ENCODE peak calls at places on chromosomes 2 and 18, in six cellular contexts. One of them, this sample, is unnamed.
A peak's percentile ranks its signal among the peaks of the same experiment; 100 is the strongest.

GRCh38 chr2:199985625-199986207 is 30.3 kb downstream of the MAIP1 start:
- DNase-seq in mesothelial cell of epicardium: no peak
- DNase-seq in choroid plexus epithelial cell: peak; percentile 90
- DNase-seq in pancreas: peak; percentile 64
- DNase-seq in AG10803: peak; percentile 72
- DNase-seq in mucosa of descending colon: peak; percentile 56
- DNase-seq in this sample: peak; percentile 61

GRCh38 chr18:35982404-35983114 is 10.1 kb downstream of the RMP24 start:
- DNase-seq in mesothelial cell of epicardium: no peak
- DNase-seq in choroid plexus epithelial cell: peak; percentile 28
- DNase-seq in pancreas: no peak
- DNase-seq in AG10803: peak; percentile 82
- DNase-seq in mucosa of descending colon: no peak
- DNase-seq in this sample: no peak

GRCh38 chr2:61620244-61621159 is 82.3 kb upstream of the XPO1 start:
- DNase-seq in mesothelial cell of epicardium: no peak
- DNase-seq in choroid plexus epithelial cell: peak; percentile 87
- DNase-seq in pancreas: no peak
- DNase-seq in AG10803: peak; percentile 66
- DNase-seq in mucosa of descending colon: no peak
- DNase-seq in this sample: no peak

GRCh38 chr2:55010915-55011314 is 39.3 kb downstream of the RTN4 start:
- DNase-seq in mesothelial cell of epicardium: no peak
- DNase-seq in choroid plexus epithelial cell: peak; percentile 47
- DNase-seq in pancreas: peak; percentile 51
- DNase-seq in AG10803: peak; percentile 51
- DNase-seq in mucosa of descending colon: peak; percentile 29
- DNase-seq in this sample: no peak

GRCh38 chr2:31132786-31133185 is 5.5 kb downstream of the GALNT14 start:
- DNase-seq in mesothelial cell of epicardium: no peak
- DNase-seq in choroid plexus epithelial cell: no peak
- DNase-seq in pancreas: no peak
- DNase-seq in AG10803: no peak
- DNase-seq in mucosa of descending colon: no peak
- DNase-seq in this sample: no peak

GRCh38 chr2:100104718-100105677 is 37.4 kb downstream of the AFF3 start:
- DNase-seq in mesothelial cell of epicardium: peak; percentile 45
- DNase-seq in choroid plexus epithelial cell: no peak
- DNase-seq in pancreas: no peak
- DNase-seq in AG10803: peak; percentile 8
- DNase-seq in mucosa of descending colon: peak; percentile 30
- DNase-seq in this sample: peak; percentile 43

GRCh38 chr2:60884795-60885194 is 3.4 kb downstream of the REL start:
- DNase-seq in mesothelial cell of epicardium: no peak
- DNase-seq in choroid plexus epithelial cell: peak; percentile 26
- DNase-seq in pancreas: no peak
- DNase-seq in AG10803: peak; percentile 3
- DNase-seq in mucosa of descending colon: no peak
- DNase-seq in this sample: no peak

GRCh38 chr18:32669549-32670165 is 103.2 kb downstream of the KLHL14 start:
- DNase-seq in mesothelial cell of epicardium: no peak
- DNase-seq in choroid plexus epithelial cell: no peak
- DNase-seq in pancreas: no peak
- DNase-seq in AG10803: no peak
- DNase-seq in mucosa of descending colon: no peak
- DNase-seq in this sample: no peak

GRCh38 chr2:229519655-229520054 is 194.7 kb downstream of the DNER start:
- DNase-seq in mesothelial cell of epicardium: no peak
- DNase-seq in choroid plexus epithelial cell: peak; percentile 46
- DNase-seq in pancreas: no peak
- DNase-seq in AG10803: no peak
- DNase-seq in mucosa of descending colon: no peak
- DNase-seq in this sample: no peak

GRCh38 chr2:71894266-71894665 is 253.4 kb downstream of the CYP26B1 start:
- DNase-seq in mesothelial cell of epicardium: no peak
- DNase-seq in choroid plexus epithelial cell: no peak
- DNase-seq in pancreas: no peak
- DNase-seq in AG10803: no peak
- DNase-seq in mucosa of descending colon: no peak
- DNase-seq in this sample: no peak

GRCh38 chr2:65432227-65433190 is at the start of gene SPRED2:
- DNase-seq in mesothelial cell of epicardium: peak; percentile 82
- DNase-seq in choroid plexus epithelial cell: peak; percentile 98
- DNase-seq in pancreas: peak; percentile 93
- DNase-seq in AG10803: peak; percentile 98
- DNase-seq in mucosa of descending colon: peak; percentile 91
- DNase-seq in this sample: peak; percentile 82

GRCh38 chr2:65231892-65232477 is 4.4 kb downstream of the ACTR2 start:
- DNase-seq in mesothelial cell of epicardium: no peak
- DNase-seq in choroid plexus epithelial cell: peak; percentile 77
- DNase-seq in pancreas: no peak
- DNase-seq in AG10803: peak; percentile 81
- DNase-seq in mucosa of descending colon: no peak
- DNase-seq in this sample: no peak

GRCh38 chr2:85792783-85793441 is 39.1 kb downstream of the ATOH8 start:
- DNase-seq in mesothelial cell of epicardium: no peak
- DNase-seq in choroid plexus epithelial cell: peak; percentile 90
- DNase-seq in pancreas: no peak
- DNase-seq in AG10803: peak; percentile 81
- DNase-seq in mucosa of descending colon: no peak
- DNase-seq in this sample: no peak

DNA sequence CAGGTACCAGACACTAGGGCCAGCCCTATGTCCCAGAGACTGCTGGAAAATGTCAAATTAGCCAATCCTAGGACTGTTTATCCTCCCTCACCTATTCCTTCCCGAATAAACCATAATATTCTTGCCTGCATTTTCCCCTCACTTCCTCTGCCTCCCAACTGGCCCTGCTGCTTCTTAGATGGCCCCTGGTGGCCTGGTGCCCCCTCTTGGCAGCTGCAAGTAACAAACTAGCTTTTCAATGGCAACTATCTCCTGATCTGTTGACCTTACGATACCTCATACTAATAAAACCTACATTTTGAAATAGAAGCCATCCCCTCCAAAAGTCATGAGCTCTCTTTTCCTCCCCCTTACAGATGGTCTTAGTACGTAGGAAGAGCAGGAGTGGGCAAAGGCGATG is 132.0 kb downstream of the ALPK2 start:
- DNase-seq in mesothelial cell of epicardium: no peak
- DNase-seq in choroid plexus epithelial cell: no peak
- DNase-seq in pancreas: no peak
- DNase-seq in AG10803: no peak
- DNase-seq in mucosa of descending colon: no peak
- DNase-seq in this sample: no peak
- TF ChIP-seq CTCF in mesothelial cell of epicardium: no peak
- TF ChIP-seq CTCF in choroid plexus epithelial cell: peak; percentile 37
- TF ChIP-seq CTCF in pancreas: no peak
- TF ChIP-seq CTCF in AG10803: no peak
- TF ChIP-seq CTCF in mucosa of descending colon: no peak
- TF ChIP-seq CTCF in this sample: peak; percentile 47

GRCh38 chr2:88191722-88192042 is 21.5 kb downstream of the THNSL2 start:
- DNase-seq in mesothelial cell of epicardium: no peak
- DNase-seq in choroid plexus epithelial cell: no peak
- DNase-seq in pancreas: no peak
- DNase-seq in AG10803: no peak
- DNase-seq in mucosa of descending colon: no peak
- DNase-seq in this sample: no peak
- TF ChIP-seq CTCF in mesothelial cell of epicardium: no peak
- TF ChIP-seq CTCF in choroid plexus epithelial cell: no peak
- TF ChIP-seq CTCF in pancreas: no peak
- TF ChIP-seq CTCF in AG10803: no peak
- TF ChIP-seq CTCF in mucosa of descending colon: no peak
- TF ChIP-seq CTCF in this sample: peak; percentile 34

GRCh38 chr2:7032371-7032770 is 115.2 kb downstream of the RNF144A start:
- DNase-seq in mesothelial cell of epicardium: no peak
- DNase-seq in choroid plexus epithelial cell: no peak
- DNase-seq in pancreas: no peak
- DNase-seq in AG10803: no peak
- DNase-seq in mucosa of descending colon: no peak
- DNase-seq in this sample: no peak

GRCh38 chr2:7035884-7036283 is 118.7 kb downstream of the RNF144A start:
- DNase-seq in mesothelial cell of epicardium: no peak
- DNase-seq in choroid plexus epithelial cell: no peak
- DNase-seq in pancreas: no peak
- DNase-seq in AG10803: no peak
- DNase-seq in mucosa of descending colon: no peak
- DNase-seq in this sample: no peak

GRCh38 chr2:7033136-7033960 is 116.1 kb downstream of the RNF144A start:
- DNase-seq in mesothelial cell of epicardium: no peak
- DNase-seq in choroid plexus epithelial cell: no peak
- DNase-seq in pancreas: no peak
- DNase-seq in AG10803: no peak
- DNase-seq in mucosa of descending colon: no peak
- DNase-seq in this sample: no peak

GRCh38 chr2:7031424-7032245 is 114.4 kb downstream of the RNF144A start:
- DNase-seq in mesothelial cell of epicardium: no peak
- DNase-seq in choroid plexus epithelial cell: peak; percentile 92
- DNase-seq in pancreas: peak; percentile 98
- DNase-seq in AG10803: no peak
- DNase-seq in mucosa of descending colon: peak; percentile 91
- DNase-seq in this sample: no peak

GRCh38 chr2:7034313-7034712 is 117.1 kb downstream of the RNF144A start:
- DNase-seq in mesothelial cell of epicardium: no peak
- DNase-seq in choroid plexus epithelial cell: peak; percentile 43
- DNase-seq in pancreas: peak; percentile 73
- DNase-seq in AG10803: no peak
- DNase-seq in mucosa of descending colon: no peak
- DNase-seq in this sample: no peak
- TF ChIP-seq CTCF in mesothelial cell of epicardium: no peak
- TF ChIP-seq CTCF in choroid plexus epithelial cell: peak; percentile 47
- TF ChIP-seq CTCF in pancreas: no peak
- TF ChIP-seq CTCF in AG10803: peak; percentile 31
- TF ChIP-seq CTCF in mucosa of descending colon: no peak
- TF ChIP-seq CTCF in this sample: peak; percentile 17

GRCh38 chr18:39966275-39966674 is 1988.8 kb upstream of the PIK3C3 start:
- DNase-seq in mesothelial cell of epicardium: no peak
- DNase-seq in choroid plexus epithelial cell: peak; percentile 10
- DNase-seq in pancreas: no peak
- DNase-seq in AG10803: no peak
- DNase-seq in mucosa of descending colon: no peak
- DNase-seq in this sample: no peak
- TF ChIP-seq CTCF in mesothelial cell of epicardium: peak; percentile 68
- TF ChIP-seq CTCF in choroid plexus epithelial cell: peak; percentile 60
- TF ChIP-seq CTCF in pancreas: no peak
- TF ChIP-seq CTCF in AG10803: peak; percentile 33
- TF ChIP-seq CTCF in mucosa of descending colon: no peak
- TF ChIP-seq CTCF in this sample: peak; percentile 51

GRCh38 chr2:58871469-58872142 is 630.5 kb upstream of the FANCL start:
- DNase-seq in mesothelial cell of epicardium: no peak
- DNase-seq in choroid plexus epithelial cell: peak; percentile 16
- DNase-seq in pancreas: no peak
- DNase-seq in AG10803: no peak
- DNase-seq in mucosa of descending colon: no peak
- DNase-seq in this sample: no peak
- TF ChIP-seq CTCF in mesothelial cell of epicardium: peak; percentile 49
- TF ChIP-seq CTCF in choroid plexus epithelial cell: peak; percentile 41
- TF ChIP-seq CTCF in pancreas: no peak
- TF ChIP-seq CTCF in AG10803: no peak
- TF ChIP-seq CTCF in mucosa of descending colon: no peak
- TF ChIP-seq CTCF in this sample: peak; percentile 48

GRCh38 chr2:52416340-52416739 is 1351.3 kb upstream of the CHAC2 start:
- DNase-seq in mesothelial cell of epicardium: no peak
- DNase-seq in choroid plexus epithelial cell: peak; percentile 61
- DNase-seq in pancreas: no peak
- DNase-seq in AG10803: no peak
- DNase-seq in mucosa of descending colon: no peak
- DNase-seq in this sample: no peak
- TF ChIP-seq CTCF in mesothelial cell of epicardium: no peak
- TF ChIP-seq CTCF in choroid plexus epithelial cell: peak; percentile 51
- TF ChIP-seq CTCF in pancreas: no peak
- TF ChIP-seq CTCF in AG10803: no peak
- TF ChIP-seq CTCF in mucosa of descending colon: no peak
- TF ChIP-seq CTCF in this sample: peak; percentile 51

GRCh38 chr18:79377187-79377891 is 18.4 kb upstream of the NFATC1 start:
- DNase-seq in mesothelial cell of epicardium: no peak
- DNase-seq in choroid plexus epithelial cell: no peak
- DNase-seq in pancreas: no peak
- DNase-seq in AG10803: no peak
- DNase-seq in mucosa of descending colon: no peak
- DNase-seq in this sample: no peak

GRCh38 chr18:79379931-79380815 is 15.6 kb upstream of the NFATC1 start:
- DNase-seq in mesothelial cell of epicardium: no peak
- DNase-seq in choroid plexus epithelial cell: no peak
- DNase-seq in pancreas: no peak
- DNase-seq in AG10803: no peak
- DNase-seq in mucosa of descending colon: no peak
- DNase-seq in this sample: no peak

GRCh38 chr18:79378416-79379250 is 17.1 kb upstream of the NFATC1 start:
- DNase-seq in mesothelial cell of epicardium: peak; percentile 71
- DNase-seq in choroid plexus epithelial cell: peak; percentile 82
- DNase-seq in pancreas: peak; percentile 66
- DNase-seq in AG10803: peak; percentile 62
- DNase-seq in mucosa of descending colon: peak; percentile 89
- DNase-seq in this sample: peak; percentile 95

GRCh38 chr18:79380816-79381806 is 14.6 kb upstream of the NFATC1 start:
- DNase-seq in mesothelial cell of epicardium: no peak
- DNase-seq in choroid plexus epithelial cell: peak; percentile 56
- DNase-seq in pancreas: no peak
- DNase-seq in AG10803: peak; percentile 38
- DNase-seq in mucosa of descending colon: peak; percentile 77
- DNase-seq in this sample: peak; percentile 86

GRCh38 chr18:79379251-79379905 is 16.4 kb upstream of the NFATC1 start:
- DNase-seq in mesothelial cell of epicardium: no peak
- DNase-seq in choroid plexus epithelial cell: no peak
- DNase-seq in pancreas: no peak
- DNase-seq in AG10803: no peak
- DNase-seq in mucosa of descending colon: no peak
- DNase-seq in this sample: no peak
- TF ChIP-seq CTCF in mesothelial cell of epicardium: no peak
- TF ChIP-seq CTCF in choroid plexus epithelial cell: no peak
- TF ChIP-seq CTCF in pancreas: no peak
- TF ChIP-seq CTCF in AG10803: no peak
- TF ChIP-seq CTCF in mucosa of descending colon: no peak
- TF ChIP-seq CTCF in this sample: no peak

GRCh38 chr18:45336431-45336830 is 278.8 kb upstream of the SLC14A2 start:
- DNase-seq in mesothelial cell of epicardium: no peak
- DNase-seq in choroid plexus epithelial cell: no peak
- DNase-seq in pancreas: no peak
- DNase-seq in AG10803: no peak
- DNase-seq in mucosa of descending colon: no peak
- DNase-seq in this sample: no peak

GRCh38 chr18:45339819-45340550 is 275.3 kb upstream of the SLC14A2 start:
- DNase-seq in mesothelial cell of epicardium: no peak
- DNase-seq in choroid plexus epithelial cell: no peak
- DNase-seq in pancreas: no peak
- DNase-seq in AG10803: no peak
- DNase-seq in mucosa of descending colon: no peak
- DNase-seq in this sample: no peak

GRCh38 chr18:45334188-45334587 is 281.1 kb upstream of the SLC14A2 start:
- DNase-seq in mesothelial cell of epicardium: no peak
- DNase-seq in choroid plexus epithelial cell: no peak
- DNase-seq in pancreas: no peak
- DNase-seq in AG10803: no peak
- DNase-seq in mucosa of descending colon: no peak
- DNase-seq in this sample: no peak

GRCh38 chr18:45335644-45336043 is 279.6 kb upstream of the SLC14A2 start:
- DNase-seq in mesothelial cell of epicardium: no peak
- DNase-seq in choroid plexus epithelial cell: no peak
- DNase-seq in pancreas: no peak
- DNase-seq in AG10803: peak; percentile 30
- DNase-seq in mucosa of descending colon: no peak
- DNase-seq in this sample: no peak

GRCh38 chr18:45337477-45337876 is 277.8 kb upstream of the SLC14A2 start:
- DNase-seq in mesothelial cell of epicardium: no peak
- DNase-seq in choroid plexus epithelial cell: no peak
- DNase-seq in pancreas: no peak
- DNase-seq in AG10803: no peak
- DNase-seq in mucosa of descending colon: no peak
- DNase-seq in this sample: no peak
- TF ChIP-seq CTCF in mesothelial cell of epicardium: no peak
- TF ChIP-seq CTCF in choroid plexus epithelial cell: no peak
- TF ChIP-seq CTCF in pancreas: no peak
- TF ChIP-seq CTCF in AG10803: no peak
- TF ChIP-seq CTCF in mucosa of descending colon: no peak
- TF ChIP-seq CTCF in this sample: no peak